ENCODE peak calls at places on chromosomes 2 and 18, in six cellular contexts. M is NCI-H1092 treated with DMSO at 0.1 percent for 48 hours; A is neural crest cell; G is stimulated activated CD8-positive, alpha-beta memory T cell treated with anti-CD3 and anti-CD28 coated beads, Interleukin-7, amount 100 ng/mL, for 4 hours; Z is GDM1; K is activated T-helper 9 cell treated with anti-CD3 and anti-CD28 coated beads, Interleukin-2, amount 50 U/mL, for 16 hours. D is an unnamed sample.

GRCh38 chr2:212628586-212628985 is 90.0 kb upstream of the ERBB4 start:
- DNase-seq in M (no peak), A (no peak), G (no peak), Z (no peak), K (no peak), D (no peak)

GRCh38 chr2:11829947-11830707 is 83.7 kb downstream of the LPIN1 start:
- DNase-seq in M (peak), A (peak), G (peak), Z (peak), K (peak), D (peak)

GRCh38 chr2:43293744-43294695 is 67.6 kb upstream of the ZFP36L2 start:
- DNase-seq in M (no peak), A (no peak), G (no peak), Z (peak), K (no peak), D (peak)

GRCh38 chr2:46857871-46858696 is 57.5 kb downstream of the MCFD2 start:
- DNase-seq in M (no peak), A (no peak), G (no peak), Z (no peak), K (no peak), D (peak)

GRCh38 chr2:230219419-230220331 is at the start of gene SP110:
- DNase-seq in M (no peak), A (peak), G (peak), Z (peak), K (peak), D (peak)

GRCh38 chr18:29225351-29225750 is 1048.4 kb upstream of the CDH2 start:
- DNase-seq in M (no peak), A (no peak), G (no peak), Z (no peak), K (no peak), D (no peak)

GRCh38 chr2:9194352-9194751 is 12.3 kb upstream of the ASAP2 start:
- DNase-seq in M (no peak), A (no peak), G (no peak), Z (no peak), K (no peak), D (no peak)

GRCh38 chr2:108938069-108938710 is 50.8 kb downstream of the EDAR start:
- DNase-seq in M (no peak), A (no peak), G (no peak), Z (no peak), K (no peak), D (no peak)

GRCh38 chr2:72149556-72150156 is 2.0 kb upstream of the CYP26B1 start:
- DNase-seq in M (no peak), A (no peak), G (no peak), Z (no peak), K (no peak), D (no peak)

GRCh38 chr18:58361212-58361611 is 267.7 kb downstream of the ALPK2 start:
- DNase-seq in M (no peak), A (no peak), G (no peak), Z (no peak), K (no peak), D (no peak)

GRCh38 chr2:178177066-178177679 is 17.1 kb upstream of the OSBPL6 start:
- DNase-seq in M (no peak), A (no peak), G (no peak), Z (no peak), K (no peak), D (peak)

GRCh38 chr18:76955529-76956170 is 133.3 kb downstream of the ZNF236 start:
- DNase-seq in M (peak), A (no peak), G (no peak), Z (no peak), K (no peak), D (no peak)

GRCh38 chr2:208466133-208466919 is 59.7 kb downstream of the PTH2R start:
- DNase-seq in M (peak), A (peak), G (no peak), Z (peak), K (no peak), D (peak)

GRCh38 chr18:8367217-8367988 is 241.8 kb upstream of the RAB12 start:
- DNase-seq in M (peak), A (peak), G (no peak), Z (no peak), K (no peak), D (peak)

GRCh38 chr2:220999351-220999750 is 572.8 kb downstream of the EPHA4 start:
- DNase-seq in M (no peak), A (no peak), G (no peak), Z (no peak), K (no peak), D (peak)

GRCh38 chr2:232236200-232236599 is 142.4 kb upstream of the ALPP start:
- DNase-seq in M (no peak), A (no peak), G (no peak), Z (no peak), K (no peak), D (peak)

GRCh38 chr2:173606619-173607305 is 252.1 kb downstream of the CDCA7 start:
- DNase-seq in M (no peak), A (no peak), G (no peak), Z (no peak), K (no peak), D (no peak)

GRCh38 chr2:96734899-96735585 is 4.8 kb downstream of the LMAN2L start:
- DNase-seq in M (no peak), A (no peak), G (no peak), Z (no peak), K (no peak), D (no peak)

GRCh38 chr2:106278477-106278876 is 84.4 kb upstream of the UXS1 start:
- DNase-seq in M (no peak), A (no peak), G (no peak), Z (no peak), K (no peak), D (no peak)

GRCh38 chr2:230457073-230457768 is 41.2 kb downstream of the SP100 start:
- DNase-seq in M (no peak), A (no peak), G (no peak), Z (peak), K (no peak), D (no peak)

GRCh38 chr2:885230-886071 is 65.2 kb upstream of the SNTG2 start:
- DNase-seq in M (no peak), A (no peak), G (no peak), Z (no peak), K (no peak), D (no peak)

GRCh38 chr2:39377226-39377939 is 59.7 kb downstream of the MAP4K3 start:
- DNase-seq in M (no peak), A (no peak), G (no peak), Z (peak), K (no peak), D (no peak)

GRCh38 chr2:55966431-55967118 is 43.0 kb upstream of the EFEMP1 start:
- DNase-seq in M (peak), A (no peak), G (no peak), Z (no peak), K (no peak), D (peak)

GRCh38 chr2:11290211-11290610 is 54.2 kb downstream of the ROCK2 start:
- DNase-seq in M (no peak), A (no peak), G (no peak), Z (no peak), K (no peak), D (no peak)

GRCh38 chr2:20061476-20061875 is 10.0 kb upstream of the LAPTM4A start:
- DNase-seq in M (no peak), A (no peak), G (no peak), Z (no peak), K (no peak), D (no peak)

GRCh38 chr2:64338910-64339500 is 115.0 kb upstream of the LGALSL start:
- DNase-seq in M (no peak), A (no peak), G (peak), Z (no peak), K (no peak), D (peak)

GRCh38 chr2:165700511-165700910 is 93.5 kb downstream of the GALNT3 start:
- DNase-seq in M (no peak), A (no peak), G (no peak), Z (no peak), K (no peak), D (no peak)

GRCh38 chr18:60044290-60045006 is 144.7 kb downstream of the PMAIP1 start:
- DNase-seq in M (no peak), A (no peak), G (no peak), Z (no peak), K (no peak), D (peak)

GRCh38 chr2:225725726-225726125 is 326.2 kb downstream of the NYAP2 start:
- DNase-seq in M (peak), A (no peak), G (no peak), Z (no peak), K (no peak), D (no peak)

GRCh38 chr2:104321141-104321799 is 532.6 kb upstream of the POU3F3 start:
- DNase-seq in M (no peak), A (peak), G (no peak), Z (no peak), K (no peak), D (no peak)

GRCh38 chr18:58541137-58541788 is 87.6 kb downstream of the ALPK2 start:
- DNase-seq in M (no peak), A (no peak), G (no peak), Z (no peak), K (peak), D (peak)

GRCh38 chr18:61677435-61677830 is 215.4 kb downstream of the RNF152 start:
- DNase-seq in M (no peak), A (no peak), G (no peak), Z (no peak), K (no peak), D (no peak)

GRCh38 chr18:56568986-56569385 is 69.4 kb downstream of the TXNL1 start:
- DNase-seq in M (no peak), A (no peak), G (no peak), Z (no peak), K (no peak), D (peak)

GRCh38 chr2:190180313-190181065 is 118.0 kb upstream of the MSTN start:
- DNase-seq in M (peak), A (peak), G (peak), Z (peak), K (no peak), D (no peak)

GRCh38 chr2:216117566-216117965 is 8.4 kb downstream of the XRCC5 start:
- DNase-seq in M (no peak), A (no peak), G (no peak), Z (no peak), K (no peak), D (no peak)